ENCODE peak calls at places on chromosomes 3 and 15, in five cellular contexts. One of them, this sample, is unnamed.

GRCh38 chr15:41698779-41699178 is 38.6 kb downstream of the MGA start:
- DNase-seq in NCI-H460: no peak
- DNase-seq in left cardiac atrium: no peak
- DNase-seq in progenitor cell of endocrine pancreas: no peak
- DNase-seq in T-helper 9 cell: no peak
- DNase-seq in this sample: no peak

GRCh38 chr3:124785966-124786365 is 55.7 kb downstream of the UMPS start:
- DNase-seq in NCI-H460: no peak
- DNase-seq in left cardiac atrium: no peak
- DNase-seq in progenitor cell of endocrine pancreas: no peak
- DNase-seq in T-helper 9 cell: no peak
- DNase-seq in this sample: no peak

GRCh38 chr15:64476550-64476949 is 16.2 kb downstream of the ZNF609 start:
- DNase-seq in left cardiac atrium: no peak
- DNase-seq in T-helper 9 cell: no peak
- DNase-seq in NCI-H460: no peak
- DNase-seq in progenitor cell of endocrine pancreas: no peak
- DNase-seq in this sample: no peak

GRCh38 chr3:8937064-8938020 is 25.9 kb downstream of the RAD18 start:
- DNase-seq in NCI-H460: peak; percentile 43
- DNase-seq in left cardiac atrium: no peak
- DNase-seq in T-helper 9 cell: no peak
- DNase-seq in progenitor cell of endocrine pancreas: no peak
- DNase-seq in this sample: no peak

GRCh38 chr3:188595890-188596376 is 442.0 kb downstream of the LPP start:
- DNase-seq in NCI-H460: no peak
- DNase-seq in left cardiac atrium: no peak
- DNase-seq in T-helper 9 cell: no peak
- DNase-seq in progenitor cell of endocrine pancreas: no peak
- DNase-seq in this sample: no peak

GRCh38 chr15:73679964-73680363 is 4.2 kb upstream of the CD276 start:
- DNase-seq in progenitor cell of endocrine pancreas: no peak
- DNase-seq in left cardiac atrium: no peak
- DNase-seq in NCI-H460: no peak
- DNase-seq in T-helper 9 cell: no peak
- DNase-seq in this sample: no peak

GRCh38 chr3:179806177-179806576 is 153.3 kb downstream of the USP13 start:
- DNase-seq in progenitor cell of endocrine pancreas: no peak
- DNase-seq in left cardiac atrium: no peak
- DNase-seq in T-helper 9 cell: no peak
- DNase-seq in NCI-H460: no peak
- DNase-seq in this sample: no peak

GRCh38 chr3:29771602-29772001 is 490.7 kb downstream of the RBMS3 start:
- DNase-seq in progenitor cell of endocrine pancreas: no peak
- DNase-seq in NCI-H460: no peak
- DNase-seq in T-helper 9 cell: no peak
- DNase-seq in left cardiac atrium: no peak
- DNase-seq in this sample: no peak

GRCh38 chr3:42051384-42052131 is 39.6 kb upstream of the TRAK1 start:
- DNase-seq in T-helper 9 cell: no peak
- DNase-seq in NCI-H460: no peak
- DNase-seq in progenitor cell of endocrine pancreas: no peak
- DNase-seq in left cardiac atrium: no peak
- DNase-seq in this sample: no peak

GRCh38 chr15:78077053-78077859 is at the start of gene TBC1D2B:
- DNase-seq in progenitor cell of endocrine pancreas: peak; percentile 56
- DNase-seq in T-helper 9 cell: peak; percentile 69
- DNase-seq in left cardiac atrium: peak; percentile 68
- DNase-seq in NCI-H460: peak; percentile 18
- DNase-seq in this sample: peak; percentile 55

GRCh38 chr3:101216710-101217457 is 103.5 kb downstream of the IMPG2 start:
- DNase-seq in T-helper 9 cell: no peak
- DNase-seq in NCI-H460: no peak
- DNase-seq in left cardiac atrium: peak; percentile 55
- DNase-seq in progenitor cell of endocrine pancreas: no peak
- DNase-seq in this sample: no peak

GRCh38 chr15:88487176-88487795 is 19.8 kb downstream of the MRPS11 start:
- DNase-seq in left cardiac atrium: no peak
- DNase-seq in progenitor cell of endocrine pancreas: no peak
- DNase-seq in T-helper 9 cell: no peak
- DNase-seq in NCI-H460: no peak
- DNase-seq in this sample: no peak

GRCh38 chr3:176523114-176523513 is 674.2 kb downstream of the TBL1XR1 start:
- DNase-seq in left cardiac atrium: no peak
- DNase-seq in progenitor cell of endocrine pancreas: no peak
- DNase-seq in T-helper 9 cell: no peak
- DNase-seq in NCI-H460: no peak
- DNase-seq in this sample: no peak

GRCh38 chr3:129827765-129828164 is 65.7 kb downstream of the TMCC1 start:
- DNase-seq in progenitor cell of endocrine pancreas: no peak
- DNase-seq in left cardiac atrium: no peak
- DNase-seq in NCI-H460: no peak
- DNase-seq in T-helper 9 cell: peak; percentile 3
- DNase-seq in this sample: peak; percentile 35

GRCh38 chr15:74730619-74731316 is 5.4 kb upstream of the CYP1A1 start:
- DNase-seq in progenitor cell of endocrine pancreas: no peak
- DNase-seq in NCI-H460: no peak
- DNase-seq in T-helper 9 cell: no peak
- DNase-seq in left cardiac atrium: no peak
- DNase-seq in this sample: no peak

GRCh38 chr15:89370120-89371077 is 35.8 kb upstream of the POLG start:
- DNase-seq in NCI-H460: no peak
- DNase-seq in progenitor cell of endocrine pancreas: no peak
- DNase-seq in T-helper 9 cell: no peak
- DNase-seq in left cardiac atrium: no peak
- DNase-seq in this sample: no peak

GRCh38 chr15:34621675-34622074 is 38.2 kb upstream of the GOLGA8B start:
- DNase-seq in left cardiac atrium: no peak
- DNase-seq in progenitor cell of endocrine pancreas: no peak
- DNase-seq in T-helper 9 cell: no peak
- DNase-seq in NCI-H460: no peak
- DNase-seq in this sample: no peak

GRCh38 chr3:44232407-44232806 is 9.3 kb upstream of the TOPAZ1 start:
- DNase-seq in NCI-H460: no peak
- DNase-seq in progenitor cell of endocrine pancreas: no peak
- DNase-seq in left cardiac atrium: no peak
- DNase-seq in T-helper 9 cell: no peak
- DNase-seq in this sample: no peak

GRCh38 chr15:64521726-64522164 is 61.4 kb downstream of the ZNF609 start:
- DNase-seq in progenitor cell of endocrine pancreas: no peak
- DNase-seq in left cardiac atrium: peak; percentile 63
- DNase-seq in T-helper 9 cell: no peak
- DNase-seq in NCI-H460: peak; percentile 25
- DNase-seq in this sample: no peak

GRCh38 chr3:31096661-31097060 is 202.2 kb upstream of the GADL1 start:
- DNase-seq in progenitor cell of endocrine pancreas: no peak
- DNase-seq in left cardiac atrium: no peak
- DNase-seq in NCI-H460: no peak
- DNase-seq in T-helper 9 cell: no peak
- DNase-seq in this sample: no peak

GRCh38 chr15:66901336-66902100 is 163.9 kb upstream of the SMAD3 start:
- DNase-seq in progenitor cell of endocrine pancreas: no peak
- DNase-seq in left cardiac atrium: no peak
- DNase-seq in T-helper 9 cell: no peak
- DNase-seq in NCI-H460: peak; percentile 93
- DNase-seq in this sample: no peak

GRCh38 chr15:99361541-99362185 is 110.4 kb downstream of the LRRC28 start:
- DNase-seq in NCI-H460: no peak
- DNase-seq in T-helper 9 cell: no peak
- DNase-seq in progenitor cell of endocrine pancreas: no peak
- DNase-seq in left cardiac atrium: no peak
- DNase-seq in this sample: no peak

GRCh38 chr3:73365756-73366397 is 258.9 kb downstream of the PDZRN3 start:
- DNase-seq in left cardiac atrium: peak; percentile 74
- DNase-seq in NCI-H460: no peak
- DNase-seq in progenitor cell of endocrine pancreas: no peak
- DNase-seq in T-helper 9 cell: no peak
- DNase-seq in this sample: no peak

GRCh38 chr3:44995142-44995770 is 19.2 kb downstream of the EXOSC7 start:
- DNase-seq in T-helper 9 cell: no peak
- DNase-seq in left cardiac atrium: peak; percentile 71
- DNase-seq in NCI-H460: no peak
- DNase-seq in progenitor cell of endocrine pancreas: no peak
- DNase-seq in this sample: no peak

GRCh38 chr3:112273536-112273935 is 20.5 kb downstream of the SLC9C1 start:
- DNase-seq in left cardiac atrium: no peak
- DNase-seq in NCI-H460: no peak
- DNase-seq in progenitor cell of endocrine pancreas: no peak
- DNase-seq in T-helper 9 cell: no peak
- DNase-seq in this sample: no peak

GRCh38 chr15:26032162-26032846 is 169.2 kb upstream of the ATP10A start:
- DNase-seq in NCI-H460: no peak
- DNase-seq in left cardiac atrium: no peak
- DNase-seq in progenitor cell of endocrine pancreas: no peak
- DNase-seq in T-helper 9 cell: no peak
- DNase-seq in this sample: no peak

GRCh38 chr3:101827211-101828174 is 21.8 kb upstream of the NFKBIZ start:
- DNase-seq in left cardiac atrium: peak; percentile 81
- DNase-seq in progenitor cell of endocrine pancreas: peak; percentile 18
- DNase-seq in T-helper 9 cell: peak; percentile 61
- DNase-seq in NCI-H460: no peak
- DNase-seq in this sample: peak; percentile 79

GRCh38 chr3:13707456-13707855 is 158.5 kb downstream of the FBLN2 start:
- DNase-seq in progenitor cell of endocrine pancreas: peak; percentile 3
- DNase-seq in T-helper 9 cell: no peak
- DNase-seq in NCI-H460: no peak
- DNase-seq in left cardiac atrium: no peak
- DNase-seq in this sample: no peak

GRCh38 chr3:14491396-14492190 is 48.5 kb downstream of the GRIP2 start:
- DNase-seq in progenitor cell of endocrine pancreas: no peak
- DNase-seq in T-helper 9 cell: no peak
- DNase-seq in left cardiac atrium: no peak
- DNase-seq in NCI-H460: no peak
- DNase-seq in this sample: no peak

GRCh38 chr15:55742927-55743614 is at the start of gene PRTG:
- DNase-seq in NCI-H460: peak; percentile 62
- DNase-seq in progenitor cell of endocrine pancreas: peak; percentile 88
- DNase-seq in left cardiac atrium: peak; percentile 80
- DNase-seq in T-helper 9 cell: no peak
- DNase-seq in this sample: no peak

GRCh38 chr3:160169139-160169830 is 55.9 kb upstream of the C3orf80 start:
- DNase-seq in T-helper 9 cell: no peak
- DNase-seq in left cardiac atrium: no peak
- DNase-seq in NCI-H460: no peak
- DNase-seq in progenitor cell of endocrine pancreas: no peak
- DNase-seq in this sample: no peak

GRCh38 chr15:88571153-88572029 is 24.9 kb upstream of the DET1 start:
- DNase-seq in T-helper 9 cell: no peak
- DNase-seq in NCI-H460: no peak
- DNase-seq in progenitor cell of endocrine pancreas: no peak
- DNase-seq in left cardiac atrium: peak; percentile 33
- DNase-seq in this sample: no peak

GRCh38 chr3:72753495-72753894 is 94.8 kb downstream of the SHQ1 start:
- DNase-seq in NCI-H460: no peak
- DNase-seq in progenitor cell of endocrine pancreas: no peak
- DNase-seq in left cardiac atrium: no peak
- DNase-seq in T-helper 9 cell: no peak
- DNase-seq in this sample: no peak

GRCh38 chr3:142987080-142987700 is 14.2 kb upstream of the U2SURP start:
- DNase-seq in T-helper 9 cell: no peak
- DNase-seq in progenitor cell of endocrine pancreas: no peak
- DNase-seq in left cardiac atrium: no peak
- DNase-seq in NCI-H460: no peak
- DNase-seq in this sample: no peak

This sample was measured in effector memory CD8-positive, alpha-beta T cell.